ENCODE peak calls at places on chromosomes 12 and 14, in four cellular contexts. One of them, this sample, is unnamed.
A peak's percentile ranks its signal among the peaks of the same experiment; 100 is the strongest.

GRCh38 chr12:10361622-10362021 is 28.2 kb downstream of the KLRK1 start:
- DNase-seq in RWPE1: no peak
- DNase-seq in dorsolateral prefrontal cortex: no peak
- DNase-seq in heart right ventricle: no peak
- DNase-seq in this sample: no peak

GRCh38 chr14:49892301-49892635 is 614 bp upstream of the ARF6 start:
- DNase-seq in RWPE1: no peak
- DNase-seq in dorsolateral prefrontal cortex: no peak
- DNase-seq in heart right ventricle: no peak
- DNase-seq in this sample: peak; percentile 60

GRCh38 chr14:50288146-50288545 is 23.9 kb downstream of the L2HGDH start:
- DNase-seq in RWPE1: no peak
- DNase-seq in dorsolateral prefrontal cortex: no peak
- DNase-seq in heart right ventricle: no peak
- DNase-seq in this sample: no peak

GRCh38 chr12:115507951-115508722 is 769.4 kb downstream of the MED13L start:
- DNase-seq in RWPE1: no peak
- DNase-seq in dorsolateral prefrontal cortex: peak; percentile 46
- DNase-seq in heart right ventricle: peak; percentile 39
- DNase-seq in this sample: no peak

GRCh38 chr12:54125950-54126695 is 62.7 kb downstream of the SMUG1 start:
- DNase-seq in RWPE1: no peak
- DNase-seq in dorsolateral prefrontal cortex: no peak
- DNase-seq in heart right ventricle: peak; percentile 30
- DNase-seq in this sample: peak; percentile 70

GRCh38 chr12:12008931-12009611 is 61.7 kb upstream of the BCL2L14 start:
- DNase-seq in RWPE1: peak; percentile 55
- DNase-seq in dorsolateral prefrontal cortex: no peak
- DNase-seq in heart right ventricle: no peak
- DNase-seq in this sample: no peak

GRCh38 chr12:25052191-25053020 is 103.5 kb upstream of the BCAT1 start:
- DNase-seq in RWPE1: no peak
- DNase-seq in dorsolateral prefrontal cortex: no peak
- DNase-seq in heart right ventricle: no peak
- DNase-seq in this sample: no peak

GRCh38 chr14:50311337-50311973 is 574 bp downstream of the L2HGDH start:
- DNase-seq in RWPE1: peak; percentile 81
- DNase-seq in dorsolateral prefrontal cortex: no peak
- DNase-seq in heart right ventricle: no peak
- DNase-seq in this sample: no peak

GRCh38 chr14:89598548-89599186 is 181.6 kb upstream of the FOXN3 start:
- DNase-seq in RWPE1: no peak
- DNase-seq in dorsolateral prefrontal cortex: no peak
- DNase-seq in heart right ventricle: no peak
- DNase-seq in this sample: no peak

GRCh38 chr12:117352260-117352659 is 9.2 kb downstream of the NOS1 start:
- DNase-seq in RWPE1: no peak
- DNase-seq in dorsolateral prefrontal cortex: no peak
- DNase-seq in heart right ventricle: no peak
- DNase-seq in this sample: no peak

GRCh38 chr12:9673404-9674225 is 4.1 kb downstream of the CLEC2D start:
- DNase-seq in RWPE1: peak; percentile 63
- DNase-seq in dorsolateral prefrontal cortex: no peak
- DNase-seq in heart right ventricle: peak; percentile 67
- DNase-seq in this sample: no peak

GRCh38 chr14:94581127-94581999 is at the start of gene SERPINA5:
- DNase-seq in RWPE1: no peak
- DNase-seq in dorsolateral prefrontal cortex: no peak
- DNase-seq in heart right ventricle: peak; percentile 67
- DNase-seq in this sample: no peak

GRCh38 chr12:90679674-90680073 is 275.3 kb downstream of the CCER1 start:
- DNase-seq in RWPE1: peak; percentile 17
- DNase-seq in dorsolateral prefrontal cortex: no peak
- DNase-seq in heart right ventricle: no peak
- DNase-seq in this sample: no peak

GRCh38 chr12:20370001-20370381 is 1.7 kb downstream of the PDE3A start:
- DNase-seq in RWPE1: no peak
- DNase-seq in dorsolateral prefrontal cortex: no peak
- DNase-seq in heart right ventricle: no peak
- DNase-seq in this sample: no peak

GRCh38 chr12:54413284-54414190 is 5.5 kb downstream of the ITGA5 start:
- DNase-seq in RWPE1: no peak
- DNase-seq in dorsolateral prefrontal cortex: no peak
- DNase-seq in heart right ventricle: peak; percentile 57
- DNase-seq in this sample: no peak

GRCh38 chr14:99729991-99730875 is 46.1 kb downstream of the CYP46A1 start:
- DNase-seq in RWPE1: peak; percentile 60
- DNase-seq in dorsolateral prefrontal cortex: peak; percentile 72
- DNase-seq in heart right ventricle: peak; percentile 80
- DNase-seq in this sample: peak; percentile 89

GRCh38 chr12:19553177-19553576 is 113.9 kb downstream of the AEBP2 start:
- DNase-seq in RWPE1: no peak
- DNase-seq in dorsolateral prefrontal cortex: no peak
- DNase-seq in heart right ventricle: no peak
- DNase-seq in this sample: no peak

GRCh38 chr12:86193931-86194330 is 62.3 kb downstream of the MGAT4C start:
- DNase-seq in RWPE1: peak; percentile 44
- DNase-seq in dorsolateral prefrontal cortex: no peak
- DNase-seq in heart right ventricle: no peak
- DNase-seq in this sample: no peak

GRCh38 chr14:24861083-24861630 is 188.8 kb downstream of the STXBP6 start:
- DNase-seq in RWPE1: peak; percentile 19
- DNase-seq in dorsolateral prefrontal cortex: no peak
- DNase-seq in heart right ventricle: no peak
- DNase-seq in this sample: no peak

GRCh38 chr14:39451811-39452210 is 19.6 kb upstream of the FBXO33 start:
- DNase-seq in RWPE1: no peak
- DNase-seq in dorsolateral prefrontal cortex: no peak
- DNase-seq in heart right ventricle: no peak
- DNase-seq in this sample: no peak

GRCh38 chr12:55712700-55713415 is 3.0 kb upstream of the BLOC1S1 start:
- DNase-seq in RWPE1: no peak
- DNase-seq in dorsolateral prefrontal cortex: no peak
- DNase-seq in heart right ventricle: no peak
- DNase-seq in this sample: no peak

GRCh38 chr12:50732591-50732990 is 31.3 kb upstream of the ATF1 start:
- DNase-seq in RWPE1: peak; percentile 55
- DNase-seq in dorsolateral prefrontal cortex: no peak
- DNase-seq in heart right ventricle: no peak
- DNase-seq in this sample: no peak

GRCh38 chr14:61609885-61610284 is 85.4 kb upstream of the HIF1A start:
- DNase-seq in RWPE1: no peak
- DNase-seq in dorsolateral prefrontal cortex: no peak
- DNase-seq in heart right ventricle: no peak
- DNase-seq in this sample: no peak

GRCh38 chr12:24903305-24904088 is 45.4 kb downstream of the BCAT1 start:
- DNase-seq in RWPE1: no peak
- DNase-seq in dorsolateral prefrontal cortex: no peak
- DNase-seq in heart right ventricle: no peak
- DNase-seq in this sample: no peak

GRCh38 chr12:72632286-72632685 is 360.1 kb downstream of the TRHDE start:
- DNase-seq in RWPE1: no peak
- DNase-seq in dorsolateral prefrontal cortex: no peak
- DNase-seq in heart right ventricle: no peak
- DNase-seq in this sample: no peak

GRCh38 chr14:39034481-39035296 is 68.3 kb downstream of the SEC23A start:
- DNase-seq in RWPE1: no peak
- DNase-seq in dorsolateral prefrontal cortex: no peak
- DNase-seq in heart right ventricle: no peak
- DNase-seq in this sample: no peak

GRCh38 chr12:117334098-117334497 is 27.3 kb downstream of the NOS1 start:
- DNase-seq in RWPE1: no peak
- DNase-seq in dorsolateral prefrontal cortex: no peak
- DNase-seq in heart right ventricle: no peak
- DNase-seq in this sample: no peak

GRCh38 chr12:97561321-97562230 is 99.0 kb downstream of the RMST start:
- DNase-seq in RWPE1: no peak
- DNase-seq in dorsolateral prefrontal cortex: no peak
- DNase-seq in heart right ventricle: no peak
- DNase-seq in this sample: no peak

GRCh38 chr12:106138646-106139421 is at the start of gene NUAK1:
- DNase-seq in RWPE1: peak; percentile 20
- DNase-seq in dorsolateral prefrontal cortex: peak; percentile 67
- DNase-seq in heart right ventricle: peak; percentile 88
- DNase-seq in this sample: peak; percentile 29

GRCh38 chr12:67269632-67270578 is 747 bp downstream of the CAND1 start:
- DNase-seq in RWPE1: peak; percentile 18
- DNase-seq in dorsolateral prefrontal cortex: peak; percentile 29
- DNase-seq in heart right ventricle: peak; percentile 45
- DNase-seq in this sample: no peak

GRCh38 chr14:74257078-74257987 is 18.1 kb downstream of the VSX2 start:
- DNase-seq in RWPE1: peak; percentile 67
- DNase-seq in dorsolateral prefrontal cortex: no peak
- DNase-seq in heart right ventricle: peak; percentile 51
- DNase-seq in this sample: peak; percentile 59

DNA sequence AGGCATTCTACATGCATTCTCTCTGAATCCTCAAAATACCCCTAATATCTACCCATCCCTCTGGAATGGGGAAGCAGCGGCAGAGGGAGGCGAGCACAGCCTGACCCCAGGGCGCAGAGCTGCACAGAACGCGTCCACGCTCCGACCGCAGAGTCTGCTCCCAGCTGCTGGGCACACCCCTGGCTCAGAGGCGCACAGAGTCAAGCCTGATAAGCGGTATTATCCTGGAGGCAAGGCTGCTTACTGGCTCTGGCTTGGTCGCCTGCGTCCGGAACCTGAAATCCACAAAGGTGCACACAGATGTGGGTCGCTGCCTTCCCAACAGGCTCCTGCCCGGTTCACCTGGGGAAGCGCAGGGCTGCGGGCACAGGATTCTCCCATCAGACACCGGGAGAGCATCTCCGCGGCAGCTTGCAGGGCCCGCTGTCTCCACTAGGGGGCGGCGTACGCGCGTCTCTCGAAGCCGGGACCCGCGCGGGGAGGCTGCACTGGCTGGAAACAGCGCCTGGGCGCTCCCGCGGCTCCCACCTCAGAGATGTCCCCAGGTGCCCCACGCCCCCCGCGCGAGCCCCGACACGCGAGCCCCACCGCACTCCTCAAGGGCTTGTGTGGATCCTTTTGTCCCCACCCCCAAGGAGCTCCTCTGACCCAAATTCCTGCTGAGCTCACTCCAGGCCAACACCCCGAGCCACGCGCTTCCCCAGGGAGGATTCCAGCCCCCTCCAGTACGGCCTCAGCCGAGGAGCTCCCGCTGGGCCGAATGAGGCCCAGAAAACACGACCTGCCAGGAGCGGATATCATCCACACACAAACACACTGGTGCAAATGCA is 120.1 kb upstream of the FZD10 start:
- DNase-seq in RWPE1: peak; percentile 57
- DNase-seq in dorsolateral prefrontal cortex: peak; percentile 82
- DNase-seq in heart right ventricle: peak; percentile 37
- DNase-seq in this sample: peak; percentile 88
- TF ChIP-seq CTCF in RWPE1: peak; percentile 34
- TF ChIP-seq CTCF in dorsolateral prefrontal cortex: peak; percentile 94
- TF ChIP-seq CTCF in heart right ventricle: peak; percentile 56
- TF ChIP-seq CTCF in this sample: peak; percentile 40

DNA sequence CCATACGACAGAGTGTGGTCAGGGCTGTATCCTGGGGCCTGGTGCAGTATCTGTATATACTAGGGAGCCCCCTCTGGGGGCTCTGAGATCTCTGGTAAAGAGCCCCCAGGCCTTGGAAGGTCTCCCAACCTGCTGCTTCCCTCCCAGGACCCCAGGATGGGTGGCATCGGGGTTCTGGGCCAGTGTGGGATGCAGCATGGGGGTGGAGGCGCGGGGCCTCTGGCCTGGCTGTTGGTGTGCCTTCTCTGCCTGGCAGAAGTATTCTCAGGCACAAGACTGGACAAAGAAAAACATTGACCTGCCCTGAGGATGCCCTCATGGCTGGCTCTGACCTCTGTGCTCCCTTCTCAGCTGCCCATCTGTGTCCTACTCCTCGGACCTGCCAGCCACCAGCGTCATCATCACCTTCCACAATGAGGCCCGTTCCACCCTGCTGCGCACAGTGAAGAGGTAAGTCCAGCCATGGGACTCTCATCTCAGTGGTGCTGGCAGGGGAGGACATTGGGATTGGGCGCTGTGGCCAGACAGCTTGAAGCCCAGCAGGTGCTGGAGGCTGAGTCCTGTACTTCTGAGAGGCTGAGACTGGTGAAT is 64.5 kb downstream of the GALNT16 start:
- DNase-seq in RWPE1: no peak
- DNase-seq in dorsolateral prefrontal cortex: no peak
- DNase-seq in heart right ventricle: no peak
- DNase-seq in this sample: no peak
- TF ChIP-seq CTCF in RWPE1: no peak
- TF ChIP-seq CTCF in dorsolateral prefrontal cortex: no peak
- TF ChIP-seq CTCF in heart right ventricle: no peak
- TF ChIP-seq CTCF in this sample: no peak

GRCh38 chr14:96264850-96265249 is 8.8 kb downstream of the BDKRB1 start:
- DNase-seq in RWPE1: no peak
- DNase-seq in dorsolateral prefrontal cortex: no peak
- DNase-seq in heart right ventricle: no peak
- DNase-seq in this sample: no peak
- TF ChIP-seq CTCF in RWPE1: no peak
- TF ChIP-seq CTCF in dorsolateral prefrontal cortex: peak; percentile 20
- TF ChIP-seq CTCF in heart right ventricle: no peak
- TF ChIP-seq CTCF in this sample: peak; percentile 12

DNA sequence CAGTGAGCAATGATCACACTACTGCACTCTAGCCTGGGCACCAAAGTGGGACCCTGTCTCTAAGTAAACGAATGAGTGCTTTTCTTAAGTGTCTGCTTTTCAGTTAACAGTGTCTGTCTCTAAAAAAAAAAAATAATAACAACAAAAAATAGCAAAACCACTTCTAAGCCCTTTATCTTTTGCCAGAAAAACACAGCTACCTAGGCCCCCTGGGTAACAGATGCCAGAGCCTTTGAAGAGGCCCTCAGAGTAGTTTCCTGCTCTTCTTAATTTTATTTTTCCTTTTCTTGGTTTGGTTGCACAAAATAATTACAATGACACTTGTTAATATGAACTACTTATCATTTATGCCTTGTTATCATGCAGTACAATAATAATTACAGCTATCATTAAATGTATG is 32.8 kb upstream of the RAP1B start:
- DNase-seq in RWPE1: no peak
- DNase-seq in dorsolateral prefrontal cortex: no peak
- DNase-seq in heart right ventricle: no peak
- DNase-seq in this sample: no peak
- TF ChIP-seq CTCF in RWPE1: no peak
- TF ChIP-seq CTCF in dorsolateral prefrontal cortex: no peak
- TF ChIP-seq CTCF in heart right ventricle: no peak
- TF ChIP-seq CTCF in this sample: no peak

DNA sequence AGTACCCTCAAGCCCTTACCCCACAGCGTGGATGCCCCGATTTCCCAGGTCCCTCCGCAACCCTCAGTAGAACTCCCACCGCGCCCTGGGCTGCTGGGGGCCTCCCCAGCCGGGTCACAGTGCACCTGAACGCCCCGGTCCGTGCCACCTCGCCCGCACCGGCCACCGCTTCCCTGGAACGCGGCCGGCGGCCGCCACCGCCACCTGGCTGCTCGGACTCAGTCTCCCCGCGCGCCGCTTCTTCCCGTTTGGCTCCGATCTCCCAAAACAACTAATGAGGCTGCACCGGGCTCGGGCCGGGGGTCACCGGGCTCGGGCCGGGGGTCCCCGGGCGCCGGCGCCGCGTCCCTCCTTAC is 1.0 kb downstream of the ITPK1 start:
- DNase-seq in RWPE1: no peak
- DNase-seq in dorsolateral prefrontal cortex: no peak
- DNase-seq in heart right ventricle: peak; percentile 42
- DNase-seq in this sample: no peak
- TF ChIP-seq CTCF in RWPE1: no peak
- TF ChIP-seq CTCF in dorsolateral prefrontal cortex: peak; percentile 44
- TF ChIP-seq CTCF in heart right ventricle: peak; percentile 30
- TF ChIP-seq CTCF in this sample: no peak

GRCh38 chr12:113528606-113529005 is 56.9 kb upstream of the LHX5 start:
- DNase-seq in RWPE1: no peak
- DNase-seq in dorsolateral prefrontal cortex: no peak
- DNase-seq in heart right ventricle: no peak
- DNase-seq in this sample: no peak
- TF ChIP-seq CTCF in RWPE1: no peak
- TF ChIP-seq CTCF in dorsolateral prefrontal cortex: no peak
- TF ChIP-seq CTCF in heart right ventricle: no peak
- TF ChIP-seq CTCF in this sample: no peak

This sample was measured in D721Med.